ENCODE peak calls at places on chromosome 2, in nine cellular contexts. D, X, H, J, N, A, W, T and S are unnamed samples.

GRCh38 chr2:151953467-151953866 is 125.2 kb upstream of the ARL5A start:
- DNase-seq in D (no peak), X (no peak), H (no peak), J (no peak), N (no peak), A (no peak), W (peak), T (no peak), S (no peak)

GRCh38 chr2:219766658-219767057 is 139.2 kb downstream of the SLC4A3 start:
- DNase-seq in D (no peak), X (no peak), H (no peak), J (no peak), N (no peak), A (no peak), W (no peak), T (no peak), S (no peak)

GRCh38 chr2:18719978-18720775 is 130.8 kb upstream of the NT5C1B start:
- DNase-seq in D (no peak), X (no peak), H (no peak), J (no peak), N (no peak), A (no peak), W (peak), T (no peak), S (no peak)

GRCh38 chr2:165357758-165358157 is 111.7 kb upstream of the CSRNP3 start:
- DNase-seq in D (no peak), X (no peak), H (no peak), J (peak), N (no peak), A (no peak), W (peak), T (no peak), S (no peak)

GRCh38 chr2:47297767-47298401 is 105.1 kb upstream of the MSH2 start:
- DNase-seq in D (no peak), X (no peak), H (no peak), J (no peak), N (no peak), A (no peak), W (no peak), T (no peak), S (no peak)

GRCh38 chr2:231348703-231349373 is 46.7 kb upstream of the B3GNT7 start:
- DNase-seq in D (no peak), X (no peak), H (no peak), J (no peak), N (no peak), A (no peak), W (no peak), T (no peak), S (no peak)

GRCh38 chr2:18178736-18179349 is 300.4 kb downstream of the KCNS3 start:
- DNase-seq in D (peak), X (peak), H (peak), J (peak), N (peak), A (peak), W (peak), T (no peak), S (no peak)

GRCh38 chr2:55965966-55966365 is 42.4 kb upstream of the EFEMP1 start:
- DNase-seq in D (no peak), X (no peak), H (no peak), J (no peak), N (no peak), A (no peak), W (peak), T (no peak), S (no peak)

GRCh38 chr2:46163804-46164569 is 133.2 kb upstream of the EPAS1 start:
- DNase-seq in D (no peak), X (no peak), H (no peak), J (no peak), N (no peak), A (no peak), W (no peak), T (no peak), S (no peak)

GRCh38 chr2:46162329-46162870 is 134.8 kb upstream of the EPAS1 start:
- DNase-seq in D (no peak), X (no peak), H (no peak), J (no peak), N (no peak), A (no peak), W (no peak), T (no peak), S (no peak)

GRCh38 chr2:46165916-46166315 is 131.3 kb upstream of the EPAS1 start:
- DNase-seq in D (no peak), X (no peak), H (no peak), J (no peak), N (no peak), A (no peak), W (no peak), T (no peak), S (no peak)

GRCh38 chr2:46163031-46163430 is 134.2 kb upstream of the EPAS1 start:
- DNase-seq in D (no peak), X (no peak), H (no peak), J (no peak), N (no peak), A (no peak), W (no peak), T (no peak), S (no peak)

DNA sequence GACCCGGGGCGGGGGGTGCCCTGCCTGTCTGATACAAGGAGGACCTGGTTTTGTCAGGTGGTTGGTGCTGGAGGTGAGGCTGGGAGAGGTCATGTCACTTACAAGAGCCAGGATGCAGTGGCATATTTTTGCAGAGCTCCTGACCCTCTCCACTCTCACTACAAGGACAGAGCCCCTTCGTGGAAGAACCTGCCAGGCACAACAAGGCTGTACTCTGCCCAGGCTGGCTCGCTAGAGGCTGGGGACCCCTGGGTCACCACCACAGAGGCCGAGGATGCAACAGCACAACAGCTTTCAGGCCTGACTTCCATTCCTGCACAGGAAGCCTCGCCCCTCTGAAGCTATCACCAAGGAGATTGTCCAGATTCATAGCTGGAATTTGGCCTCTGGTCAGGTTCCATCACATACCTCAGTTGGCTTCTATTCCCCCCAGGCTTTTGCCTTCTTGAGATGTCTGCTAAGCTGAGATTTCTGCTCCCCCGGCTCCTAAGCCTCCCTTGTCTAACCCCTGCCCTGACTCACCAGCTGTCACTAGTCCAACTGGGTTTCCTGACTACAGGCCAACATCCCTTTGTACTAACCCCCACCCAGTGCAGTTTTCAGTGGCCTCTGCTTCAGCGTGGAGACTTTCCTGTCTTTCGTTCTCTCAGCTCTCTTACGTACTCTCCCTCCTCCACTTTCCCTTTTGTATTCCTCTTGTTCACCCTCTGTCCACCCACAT is 132.5 kb upstream of the EPAS1 start:
- DNase-seq in D (no peak), X (no peak), H (no peak), J (no peak), N (no peak), A (peak), W (peak), T (no peak), S (no peak)
- TF ChIP-seq POLR2AphosphoS5 in D (no peak), X (no peak), H (peak), J (no peak), N (no peak), A (peak), W (peak), T (peak), S (peak)

GRCh38 chr2:134917958-134918517 is 584 bp upstream of the CCNT2 start:
- DNase-seq in D (no peak), X (no peak), H (no peak), J (peak), N (no peak), A (peak), W (peak), T (no peak), S (no peak)
- TF ChIP-seq CTCF in D (no peak), X (peak), H (peak), J (peak), N (no peak), A (no peak), W (peak), T (peak), S (peak)

GRCh38 chr2:61042807-61043206 is 22.9 kb upstream of the SANBR start:
- DNase-seq in D (no peak), X (no peak), H (no peak), J (no peak), N (no peak), A (no peak), W (no peak), T (no peak), S (no peak)

GRCh38 chr2:61045999-61046398 is 19.7 kb upstream of the SANBR start:
- DNase-seq in D (no peak), X (no peak), H (no peak), J (no peak), N (no peak), A (no peak), W (no peak), T (no peak), S (no peak)

GRCh38 chr2:61044596-61044995 is 21.1 kb upstream of the SANBR start:
- DNase-seq in D (no peak), X (no peak), H (no peak), J (no peak), N (no peak), A (no peak), W (no peak), T (no peak), S (no peak)
- TF ChIP-seq POLR2AphosphoS5 in D (no peak), X (no peak), H (no peak), J (no peak), N (no peak), A (no peak), W (no peak), T (no peak), S (no peak)

DNA sequence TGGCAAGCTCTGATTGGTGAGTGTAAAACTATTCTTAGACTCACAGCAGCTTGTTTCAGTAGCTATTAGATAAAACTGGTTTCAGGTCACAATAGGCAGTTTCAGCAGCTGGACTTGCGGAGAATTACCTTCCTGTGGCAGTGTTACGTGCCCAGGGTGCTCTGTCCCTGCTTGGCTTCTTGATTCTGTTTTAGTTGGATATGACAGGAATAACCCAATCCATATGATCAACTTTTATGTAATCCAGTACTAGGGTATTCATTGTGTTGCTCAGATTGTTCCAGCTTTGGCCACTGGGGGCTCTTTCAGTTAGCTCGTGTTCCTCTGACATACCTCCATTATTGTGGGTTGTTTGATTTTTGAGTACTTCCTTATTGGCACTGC is 43.1 kb downstream of the INPP4A start:
- DNase-seq in D (peak), X (peak), H (no peak), J (peak), N (peak), A (no peak), W (peak), T (no peak), S (no peak)
- TF ChIP-seq CTCF in D (peak), X (peak), H (peak), J (peak), N (peak), A (peak), W (peak), T (no peak), S (no peak)

DNA sequence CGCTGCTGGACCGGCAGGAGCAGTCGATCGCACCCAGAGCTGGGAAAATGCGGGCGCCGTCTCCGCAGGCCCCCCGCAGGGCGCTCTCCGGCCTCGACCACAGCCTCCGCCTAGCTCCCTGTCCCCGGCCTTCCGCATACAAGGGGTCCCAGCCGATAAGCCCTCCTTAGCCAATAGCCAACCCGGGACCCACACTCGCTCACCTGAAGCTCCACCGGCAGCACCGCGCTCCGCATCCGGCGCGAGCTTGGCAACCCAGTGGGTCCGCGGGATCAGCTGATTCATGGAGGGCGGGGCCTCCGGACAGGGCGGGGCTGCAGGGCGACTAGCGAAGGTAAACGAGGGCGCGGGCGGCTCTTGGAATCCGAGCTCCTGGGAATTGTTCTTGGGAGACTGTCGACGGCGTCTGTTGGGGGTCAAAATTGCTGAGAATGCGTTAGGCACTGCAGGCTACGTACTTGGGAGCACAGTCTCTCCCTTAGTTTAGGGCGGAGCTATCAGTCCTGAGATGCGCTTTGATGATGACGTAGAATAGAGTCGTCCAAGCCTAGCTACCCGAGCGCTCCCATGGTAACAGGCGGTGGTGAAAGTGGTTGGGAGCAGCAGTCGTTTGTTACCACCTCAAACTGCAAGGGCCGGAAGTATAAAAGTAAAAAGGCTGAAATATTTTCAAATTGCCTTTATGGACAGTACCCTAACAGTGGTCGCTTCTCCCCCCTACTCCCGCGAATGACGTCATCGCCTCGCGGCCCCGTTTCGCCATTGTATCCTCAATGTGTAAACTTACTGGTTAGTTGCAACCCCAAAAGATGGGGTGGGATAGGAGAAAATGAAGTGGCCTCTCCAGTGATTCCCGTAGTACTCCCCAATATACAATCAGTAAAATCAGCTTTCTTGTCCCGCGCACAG is at the start of gene ALS2:
- DNase-seq in D (peak), X (peak), H (peak), J (peak), N (peak), A (peak), W (peak), T (peak), S (no peak)
- TF ChIP-seq POLR2AphosphoS5 in D (peak), X (peak), H (peak), J (peak), N (peak), A (peak), W (peak), T (peak), S (peak)